ENCODE peak calls at places on chromosome 15, in five cellular contexts. H, A, U, R and V are unnamed samples.
A peak's percentile ranks its signal among the peaks of the same experiment; 100 is the strongest.

GRCh38 chr15:32923176-32923575 is 205.4 kb downstream of the GREM1 start:
- DNase-seq in H (no peak), A (no peak), R (no peak), U (no peak), V (no peak)

GRCh38 chr15:64527263-64527984 is 67.0 kb downstream of the ZNF609 start:
- DNase-seq in U (peak; percentile 70), R (no peak), A (no peak), H (no peak), V (no peak)

GRCh38 chr15:90142216-90143175 is 40.2 kb upstream of the IDH2 start:
- DNase-seq in R (no peak), A (peak; percentile 61), U (no peak), H (no peak), V (no peak)

GRCh38 chr15:90087454-90088154 is 14.7 kb downstream of the IDH2 start:
- DNase-seq in H (peak; percentile 64), U (peak; percentile 29), A (no peak), R (peak; percentile 51), V (no peak)

GRCh38 chr15:33844186-33844585 is 124.1 kb upstream of the CHRM5 start:
- DNase-seq in A (no peak), U (no peak), H (no peak), R (no peak), V (no peak)

GRCh38 chr15:84598250-84598649 is 2.6 kb upstream of the ZSCAN2 start:
- DNase-seq in H (peak; percentile 83), U (no peak), A (peak; percentile 72), R (no peak), V (no peak)

GRCh38 chr15:73605759-73606423 is 27.3 kb downstream of the NPTN start:
- DNase-seq in R (no peak), A (no peak), H (no peak), U (no peak), V (no peak)

GRCh38 chr15:75840659-75841058 is 2.6 kb upstream of the UBE2Q2 start:
- DNase-seq in A (no peak), R (no peak), H (no peak), U (peak; percentile 73), V (no peak)

GRCh38 chr15:31271224-31271635 is 55.4 kb upstream of the KLF13 start:
- DNase-seq in U (peak; percentile 20), A (no peak), H (no peak), R (no peak), V (no peak)

GRCh38 chr15:101232677-101233076 is 19.2 kb downstream of the CHSY1 start:
- DNase-seq in H (no peak), R (no peak), U (no peak), A (no peak), V (no peak)

GRCh38 chr15:90871716-90872480 is 3.5 kb downstream of the FURIN start:
- DNase-seq in A (no peak), U (no peak), H (peak; percentile 56), R (peak; percentile 44), V (no peak)

GRCh38 chr15:88636039-88636438 is 2.8 kb upstream of the ISG20 start:
- DNase-seq in U (no peak), R (peak; percentile 84), A (peak; percentile 83), H (no peak), V (no peak)

GRCh38 chr15:56058986-56059385 is 65.6 kb upstream of the NEDD4 start:
- DNase-seq in U (no peak), R (no peak), A (no peak), H (peak; percentile 28), V (no peak)

GRCh38 chr15:62462721-62463120 is 297.6 kb upstream of the C2CD4B start:
- DNase-seq in A (no peak), U (peak; percentile 52), H (peak; percentile 2), R (no peak), V (no peak)

GRCh38 chr15:51382787-51383186 is 41.3 kb downstream of the GLDN start:
- DNase-seq in A (no peak), H (peak; percentile 80), U (peak; percentile 50), R (peak; percentile 62), V (no peak)

GRCh38 chr15:79644091-79644490 is 212.0 kb downstream of the MINAR1 start:
- DNase-seq in A (no peak), U (peak; percentile 35), H (no peak), R (no peak), V (peak; percentile 91)

GRCh38 chr15:50134524-50135024 is 15.5 kb upstream of the ATP8B4 start:
- DNase-seq in H (peak; percentile 60), R (no peak), U (peak; percentile 80), A (no peak), V (peak; percentile 49)

GRCh38 chr15:73654659-73655058 is 21.5 kb upstream of the NPTN start:
- DNase-seq in H (no peak), R (no peak), U (no peak), A (no peak), V (no peak)

GRCh38 chr15:48861813-48862431 is 16.0 kb upstream of the EID1 start:
- DNase-seq in H (peak; percentile 89), U (peak; percentile 84), R (peak; percentile 65), A (peak; percentile 63), V (no peak)

GRCh38 chr15:70447511-70447910 is 315.8 kb downstream of the UACA start:
- DNase-seq in U (no peak), A (no peak), R (no peak), H (no peak), V (no peak)

GRCh38 chr15:20272422-20273184 is 269.0 kb downstream of the GOLGA6L6 start:
- DNase-seq in H (no peak), U (no peak), A (no peak), R (no peak), V (no peak)

GRCh38 chr15:90086868-90087268 is 15.4 kb downstream of the IDH2 start:
- DNase-seq in H (peak; percentile 85), R (peak; percentile 72), A (peak; percentile 33), U (peak; percentile 35), V (no peak)

GRCh38 chr15:36278219-36278618 is 301.2 kb upstream of the CDIN1 start:
- DNase-seq in R (no peak), U (peak; percentile 24), A (no peak), H (peak; percentile 46), V (no peak)

GRCh38 chr15:75842722-75843617 is at the start of gene UBE2Q2:
- DNase-seq in R (peak; percentile 78), H (peak; percentile 87), A (peak; percentile 70), U (peak; percentile 78), V (peak; percentile 51)

GRCh38 chr15:62622775-62623174 is 419.8 kb upstream of the TPM1 start:
- DNase-seq in A (no peak), R (no peak), U (no peak), H (no peak), V (no peak)

GRCh38 chr15:94692697-94693096 is 461.3 kb downstream of the MCTP2 start:
- DNase-seq in R (no peak), H (no peak), A (no peak), U (no peak), V (no peak)

GRCh38 chr15:39501366-39501765 is 79.5 kb upstream of the THBS1 start:
- DNase-seq in A (no peak), H (no peak), R (no peak), U (peak; percentile 65), V (no peak)